ENCODE peak calls at places on chromosomes 2 and 18, in ten cellular contexts. M, X, L, K, B, Z, O, Y, E and R are unnamed samples.

GRCh38 chr2:171893196-171893823 is 734 bp downstream of the SLC25A12 start:
- DNase-seq in M (no peak), X (no peak), L (peak; percentile 12), K (no peak), B (no peak), Z (peak; percentile 0), O (no peak), Y (no peak), E (no peak), R (no peak)

GRCh38 chr18:61335737-61336555 is 2.7 kb downstream of the CDH20 start:
- DNase-seq in M (no peak), X (no peak), L (no peak), K (peak; percentile 30), B (no peak), Z (no peak), O (no peak), Y (no peak), E (no peak), R (no peak)

GRCh38 chr2:234495801-234496441 is 960 bp downstream of the ARL4C start:
- DNase-seq in M (peak; percentile 25), X (peak; percentile 42), L (no peak), K (peak; percentile 28), B (no peak), Z (peak; percentile 33), O (peak; percentile 68), Y (no peak), E (peak; percentile 44), R (peak; percentile 40)

GRCh38 chr2:22037274-22037673 is 913.5 kb downstream of the TDRD15 start:
- DNase-seq in M (no peak), X (no peak), L (no peak), K (peak; percentile 56), B (no peak), Z (no peak), O (no peak), Y (no peak), E (no peak), R (no peak)

GRCh38 chr2:205747827-205748386 is 65.6 kb downstream of the NRP2 start:
- DNase-seq in M (no peak), X (peak; percentile 30), L (no peak), K (no peak), B (no peak), Z (no peak), O (no peak), Y (no peak), E (no peak), R (no peak)

GRCh38 chr2:5521462-5521861 is 170.7 kb upstream of the SOX11 start:
- DNase-seq in M (no peak), X (no peak), L (no peak), K (no peak), B (no peak), Z (no peak), O (no peak), Y (no peak), E (no peak), R (no peak)

GRCh38 chr2:230225486-230225885 is at the start of gene SP140:
- DNase-seq in M (no peak), X (no peak), L (no peak), K (no peak), B (no peak), Z (peak; percentile 88), O (peak; percentile 94), Y (no peak), E (no peak), R (peak; percentile 80)

GRCh38 chr2:176997074-176997791 is 215.4 kb upstream of the HNRNPA3 start:
- DNase-seq in M (peak; percentile 35), X (peak; percentile 68), L (peak; percentile 69), K (peak; percentile 54), B (peak; percentile 64), Z (no peak), O (peak; percentile 54), Y (no peak), E (peak; percentile 88), R (no peak)

GRCh38 chr18:9156604-9157249 is 20.1 kb downstream of the ANKRD12 start:
- DNase-seq in M (no peak), X (no peak), L (no peak), K (no peak), B (no peak), Z (no peak), O (no peak), Y (no peak), E (no peak), R (no peak)

GRCh38 chr2:21042958-21043743 is 722 bp downstream of the APOB start:
- DNase-seq in M (peak; percentile 71), X (peak; percentile 68), L (peak; percentile 5), K (peak; percentile 64), B (no peak), Z (peak; percentile 30), O (peak; percentile 30), Y (peak; percentile 53), E (peak; percentile 69), R (peak; percentile 21)